ENCODE peak calls at places on chromosomes 6 and 20, in five cellular contexts. A is SK-N-SH, F is fibroblast of lung, G is neural progenitor cell, C is IMR-90. S is an unnamed sample.

GRCh38 chr6:87718662-87719433 is 16.8 kb upstream of the AKIRIN2 start:
- DNase-seq in A (no peak), F (no peak), G (no peak), C (peak; percentile 51), S (no peak)

GRCh38 chr6:169936355-169936975 is 185.0 kb downstream of the ERMARD start:
- DNase-seq in A (no peak), F (no peak), G (no peak), C (no peak), S (no peak)

GRCh38 chr6:20757761-20758160 is 223.5 kb downstream of the CDKAL1 start:
- DNase-seq in A (no peak), F (peak; percentile 66), G (no peak), C (peak; percentile 79), S (no peak)

GRCh38 chr6:112014483-112014882 is 39.4 kb upstream of the CCN6 start:
- DNase-seq in A (no peak), F (peak; percentile 90), G (no peak), C (peak; percentile 83), S (no peak)

GRCh38 chr20:51184289-51184688 is 161.4 kb upstream of the KCNG1 start:
- DNase-seq in A (no peak), F (peak; percentile 55), G (peak; percentile 16), C (peak; percentile 49), S (no peak)

GRCh38 chr20:11045412-11046175 is 371.8 kb upstream of the JAG1 start:
- DNase-seq in A (no peak), F (no peak), G (no peak), C (no peak), S (no peak)

GRCh38 chr6:38649744-38650143 is 10.0 kb upstream of the BTBD9 start:
- DNase-seq in A (no peak), F (no peak), G (no peak), C (no peak), S (no peak)

GRCh38 chr6:1701668-1702353 is 92.1 kb downstream of the FOXC1 start:
- DNase-seq in A (no peak), F (peak; percentile 97), G (peak; percentile 44), C (peak; percentile 95), S (no peak)

GRCh38 chr20:24139846-24140245 is 151.3 kb upstream of the GGTLC1 start:
- DNase-seq in A (no peak), F (no peak), G (no peak), C (no peak), S (no peak)

GRCh38 chr20:61989741-61990140 is 75.9 kb downstream of the TAF4 start:
- DNase-seq in A (no peak), F (no peak), G (no peak), C (no peak), S (peak; percentile 25)

GRCh38 chr20:56373942-56374341 is 15.2 kb downstream of the FAM210B start:
- DNase-seq in A (no peak), F (peak; percentile 91), G (no peak), C (peak; percentile 98), S (no peak)

GRCh38 chr20:44711237-44711636 is 3.9 kb upstream of the CCN5 start:
- DNase-seq in A (no peak), F (no peak), G (no peak), C (peak; percentile 34), S (peak; percentile 32)

GRCh38 chr6:159610881-159611280 is 82.2 kb downstream of the SOD2 start:
- DNase-seq in A (no peak), F (no peak), G (no peak), C (no peak), S (no peak)

GRCh38 chr6:159604443-159604956 is 88.5 kb downstream of the SOD2 start:
- DNase-seq in A (no peak), F (no peak), G (no peak), C (no peak), S (no peak)

GRCh38 chr6:159606786-159607185 is 86.3 kb downstream of the SOD2 start:
- DNase-seq in A (no peak), F (peak; percentile 7), G (no peak), C (peak; percentile 17), S (no peak)

GRCh38 chr6:159609813-159610212 is 83.2 kb downstream of the SOD2 start:
- DNase-seq in A (no peak), F (no peak), G (no peak), C (no peak), S (no peak)

GRCh38 chr6:159608961-159609673 is 83.9 kb downstream of the SOD2 start:
- DNase-seq in A (no peak), F (peak; percentile 37), G (peak; percentile 52), C (peak; percentile 28), S (no peak)
- TF ChIP-seq CTCF in A (peak; percentile 60), F (peak; percentile 27), G (peak; percentile 72), C (peak; percentile 46), S (peak; percentile 41)

DNA sequence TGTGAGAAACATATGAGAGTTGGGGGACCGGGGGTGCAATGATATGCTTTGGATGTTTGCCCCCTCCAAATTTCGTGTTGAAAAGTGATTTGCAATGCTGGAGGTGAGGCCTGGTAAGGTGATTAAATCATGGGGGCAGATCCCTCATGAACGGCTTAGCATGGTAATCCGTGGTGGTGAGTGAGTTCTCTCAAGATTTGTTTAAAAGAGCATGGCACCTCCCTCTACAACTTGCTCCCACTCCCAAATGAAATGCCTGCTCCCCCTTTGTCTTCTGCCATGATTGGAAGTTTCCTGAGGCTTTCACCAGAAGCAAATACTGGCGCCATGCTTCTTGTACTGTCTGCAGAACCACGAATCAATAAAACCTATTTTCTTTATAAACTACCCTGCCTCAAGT is 2.5 kb downstream of the DEK start:
- DNase-seq in A (no peak), F (no peak), G (peak; percentile 44), C (no peak), S (no peak)
- H3K9ac ChIP-seq in A (no peak overlapping the region), F (no peak overlapping the region), G (no peak overlapping the region), C (no peak overlapping the region), S (no peak overlapping the region)

GRCh38 chr6:142819603-142820335 is 125.2 kb downstream of the HIVEP2 start:
- DNase-seq in A (no peak), F (peak; percentile 70), G (no peak), C (peak; percentile 65), S (no peak)
- H3K4me3 ChIP-seq in A (peak overlapping the region; percentile 54), F (peak overlapping the region; percentile 23), G (no peak overlapping the region), C (peak overlapping the region; percentile 20), S (peak overlapping the region; percentile 75)

GRCh38 chr20:54056762-54057639 is 13.4 kb downstream of the BCAS1 start:
- DNase-seq in A (no peak), F (no peak), G (no peak), C (no peak), S (no peak)
- TF ChIP-seq CTCF in A (no peak), F (no peak), G (no peak), C (no peak), S (no peak)

S was measured in kidney.